ENCODE peak calls at places on chromosomes 6 and 20, in ten cellular contexts. J, Y, D, U, P, T, Q, L, B and V are unnamed samples.

GRCh38 chr6:36912583-36912982 is 26.8 kb downstream of the C6orf89 start:
- DNase-seq in J (peak; percentile 81), P (peak; percentile 17), Y (no peak), L (peak; percentile 87), Q (peak; percentile 72), U (no peak), T (no peak), D (peak; percentile 28), B (peak; percentile 40), V (peak; percentile 83)

GRCh38 chr6:68741501-68742343 is 106.6 kb downstream of the ADGRB3 start:
- DNase-seq in Q (no peak), L (no peak), Y (no peak), T (no peak), U (no peak), B (no peak), D (no peak), J (no peak), P (no peak), V (no peak)

GRCh38 chr6:158168054-158168303 is at the start of gene SERAC1:
- DNase-seq in D (no peak), P (no peak), Y (no peak), B (no peak), L (no peak), U (no peak), J (no peak), T (no peak), Q (no peak), V (no peak)

GRCh38 chr6:105272783-105273182 is 93.0 kb upstream of the POPDC3 start:
- DNase-seq in Q (peak; percentile 33), L (peak; percentile 21), P (no peak), D (no peak), B (no peak), T (no peak), Y (no peak), U (no peak), J (no peak), V (peak; percentile 21)

GRCh38 chr20:33796263-33796906 is 14.8 kb upstream of the CHMP4B start:
- DNase-seq in P (no peak), B (no peak), Y (no peak), Q (no peak), D (no peak), T (no peak), U (no peak), J (no peak), L (no peak), V (no peak)

GRCh38 chr20:51156041-51156795 is 133.3 kb upstream of the KCNG1 start:
- DNase-seq in Y (peak; percentile 52), Q (peak; percentile 94), B (no peak), L (no peak), T (no peak), D (no peak), P (no peak), J (no peak), U (no peak), V (peak; percentile 43)

GRCh38 chr20:13307562-13308163 is 86.6 kb downstream of the ISM1 start:
- DNase-seq in D (no peak), Y (no peak), T (no peak), B (no peak), P (no peak), U (no peak), L (no peak), Q (no peak), J (no peak), V (no peak)

GRCh38 chr20:37558306-37558705 is 30.6 kb upstream of the BLCAP start:
- DNase-seq in B (no peak), Y (no peak), Q (no peak), J (no peak), P (no peak), L (no peak), D (no peak), T (no peak), U (no peak), V (no peak)

GRCh38 chr20:59547596-59547995 is 56.7 kb upstream of the PHACTR3 start:
- DNase-seq in L (no peak), Q (no peak), U (no peak), Y (no peak), T (no peak), J (no peak), B (no peak), D (no peak), P (no peak), V (no peak)

GRCh38 chr6:33683051-33683571 is 28.4 kb downstream of the UQCC2 start:
- DNase-seq in Q (no peak), Y (no peak), D (no peak), J (no peak), U (no peak), B (no peak), P (no peak), T (peak; percentile 58), L (peak; percentile 18), V (no peak)

GRCh38 chr20:45341939-45342862 is 6.0 kb downstream of the SDC4 start:
- DNase-seq in Q (peak; percentile 70), T (peak; percentile 54), B (no peak), D (no peak), L (no peak), U (no peak), J (no peak), P (no peak), Y (no peak), V (peak; percentile 52)

GRCh38 chr6:40477246-40478126 is 109.7 kb downstream of the LRFN2 start:
- DNase-seq in B (no peak), P (no peak), D (no peak), Y (no peak), L (peak; percentile 6), T (no peak), U (no peak), J (no peak), Q (no peak), V (no peak)

GRCh38 chr6:33271608-33272357 is at the start of the genes RPS18 and VPS52:
- DNase-seq in L (peak; percentile 95), Y (peak; percentile 87), B (peak; percentile 97), U (peak; percentile 98), Q (peak; percentile 100), J (peak; percentile 98), P (peak; percentile 98), T (peak; percentile 89), D (peak; percentile 81), V (peak; percentile 99)